ENCODE peak calls at places on chromosomes 13 and 19, in six cellular contexts. M is HFF-Myc; J is cardiac muscle cell; S is heart right ventricle; Q is GM12865; R is CD8-positive, alpha-beta T cell. A is an unnamed sample.

GRCh38 chr13:26971990-26972888 is 199.4 kb downstream of the USP12 start:
- DNase-seq in M (no peak), R (no peak), S (no peak), J (peak; percentile 51), Q (peak; percentile 50), A (peak; percentile 55)

GRCh38 chr19:7460562-7460966 is 28.3 kb downstream of the PEX11G start:
- DNase-seq in J (no peak), M (no peak), Q (no peak), S (no peak), R (no peak), A (peak; percentile 71)

GRCh38 chr19:14519860-14520407 is 1.7 kb upstream of the DNAJB1 start:
- DNase-seq in Q (no peak), M (no peak), J (no peak), S (no peak), R (peak; percentile 42), A (peak; percentile 86)

GRCh38 chr19:50516859-50517703 is 3.4 kb upstream of the ASPDH start:
- DNase-seq in M (no peak), J (no peak), R (no peak), Q (no peak), S (no peak), A (no peak)

GRCh38 chr13:19117913-19118739 is 63.5 kb downstream of the TUBA3C start:
- DNase-seq in J (no peak), R (no peak), M (no peak), S (no peak), Q (no peak), A (no peak)

GRCh38 chr13:24032674-24033073 is 127.8 kb upstream of the SPATA13 start:
- DNase-seq in S (no peak), Q (no peak), M (no peak), R (no peak), J (no peak), A (no peak)

GRCh38 chr19:1004803-1005664 is 4.8 kb downstream of the GRIN3B start:
- DNase-seq in J (no peak), M (no peak), S (no peak), Q (no peak), R (no peak), A (no peak)

GRCh38 chr19:32318884-32319520 is 26.4 kb upstream of the ZNF507 start:
- DNase-seq in J (peak; percentile 42), S (no peak), M (no peak), Q (no peak), R (no peak), A (peak; percentile 11)

GRCh38 chr13:94795292-94795691 is 82.9 kb upstream of the SOX21 start:
- DNase-seq in S (no peak), J (no peak), Q (no peak), M (no peak), R (no peak), A (no peak)

GRCh38 chr13:43054803-43055802 is 31.7 kb downstream of the DNAJC15 start:
- DNase-seq in Q (peak; percentile 16), R (peak; percentile 40), M (peak; percentile 20), J (peak; percentile 70), S (peak; percentile 29), A (peak; percentile 52)

GRCh38 chr19:35757231-35757748 is 461 bp upstream of the HSPB6 start:
- DNase-seq in J (peak; percentile 73), M (no peak), R (no peak), S (peak; percentile 90), Q (no peak), A (no peak)

GRCh38 chr19:45508931-45509691 is 1.8 kb downstream of the VASP start:
- DNase-seq in S (peak; percentile 87), R (no peak), J (peak; percentile 76), M (no peak), Q (peak; percentile 93), A (peak; percentile 41)

GRCh38 chr19:19741184-19741583 is 8.3 kb upstream of the ZNF14 start:
- DNase-seq in M (no peak), S (no peak), J (no peak), R (no peak), Q (no peak), A (no peak)
- TF ChIP-seq CTCF in M (no peak), S (no peak), J (no peak), R (no peak), Q (no peak), A (no peak)

DNA sequence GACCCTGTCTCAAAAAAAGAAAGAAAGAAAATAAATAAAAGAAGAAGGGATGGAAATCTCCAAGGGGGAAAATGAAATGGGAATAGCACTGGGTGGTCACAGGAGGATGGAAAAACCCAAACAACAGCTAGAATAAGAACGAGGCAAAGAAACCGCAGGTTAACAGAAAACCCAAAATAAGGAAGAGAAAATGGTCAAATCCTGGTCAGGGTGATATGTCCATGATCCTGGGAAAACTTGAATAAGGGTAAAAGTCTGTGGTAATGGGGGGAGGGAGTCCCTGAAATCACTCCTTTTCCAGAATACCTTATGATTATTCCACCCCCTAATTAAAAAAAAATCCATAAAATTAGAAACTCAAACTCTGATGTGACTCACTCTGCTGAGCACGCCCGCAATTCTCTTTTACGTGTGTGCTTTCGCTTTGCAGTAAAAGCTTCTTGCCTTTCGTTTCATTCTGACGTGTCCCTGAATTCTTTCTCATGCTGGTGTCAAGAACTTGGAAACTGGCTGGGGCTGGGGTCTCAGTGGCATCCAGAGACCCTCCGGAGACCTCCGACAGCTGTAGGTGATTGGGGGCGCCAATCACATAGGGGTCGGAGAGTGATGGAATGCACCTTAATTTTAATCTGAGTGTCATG is 4.3 kb upstream of the NAXD start:
- DNase-seq in R (no peak), M (no peak), J (no peak), Q (peak; percentile 87), S (no peak), A (no peak)
- H3K4me3 ChIP-seq in R (no peak overlapping the region), M (peak overlapping the region; percentile 7), J (no peak overlapping the region), Q (peak overlapping the region; percentile 60), S (no peak overlapping the region), A (no peak overlapping the region)

DNA sequence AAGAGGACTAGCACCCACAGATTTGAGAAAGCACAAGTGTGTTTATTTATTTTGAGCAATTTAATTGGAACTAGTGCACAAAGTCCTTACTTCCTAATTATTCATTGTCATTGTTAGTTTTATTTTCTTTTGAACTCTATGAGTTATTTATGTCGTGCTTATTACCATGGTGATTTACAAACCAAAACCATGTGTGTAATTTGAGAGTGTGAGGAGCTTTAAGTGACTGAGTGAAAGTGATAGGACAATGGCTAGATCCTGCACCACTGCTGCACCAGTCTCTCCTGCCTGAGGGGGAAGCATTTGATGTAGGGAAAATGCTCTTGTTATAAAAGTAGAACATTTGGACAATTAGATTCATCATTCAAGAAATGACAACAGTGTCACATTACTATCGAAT is 172.3 kb upstream of the KLF12 start:
- DNase-seq in R (no peak), J (no peak), M (peak; percentile 64), Q (no peak), S (no peak), A (no peak)
- TF ChIP-seq CTCF in R (no peak), J (no peak), M (no peak), Q (no peak), S (no peak), A (no peak)

DNA sequence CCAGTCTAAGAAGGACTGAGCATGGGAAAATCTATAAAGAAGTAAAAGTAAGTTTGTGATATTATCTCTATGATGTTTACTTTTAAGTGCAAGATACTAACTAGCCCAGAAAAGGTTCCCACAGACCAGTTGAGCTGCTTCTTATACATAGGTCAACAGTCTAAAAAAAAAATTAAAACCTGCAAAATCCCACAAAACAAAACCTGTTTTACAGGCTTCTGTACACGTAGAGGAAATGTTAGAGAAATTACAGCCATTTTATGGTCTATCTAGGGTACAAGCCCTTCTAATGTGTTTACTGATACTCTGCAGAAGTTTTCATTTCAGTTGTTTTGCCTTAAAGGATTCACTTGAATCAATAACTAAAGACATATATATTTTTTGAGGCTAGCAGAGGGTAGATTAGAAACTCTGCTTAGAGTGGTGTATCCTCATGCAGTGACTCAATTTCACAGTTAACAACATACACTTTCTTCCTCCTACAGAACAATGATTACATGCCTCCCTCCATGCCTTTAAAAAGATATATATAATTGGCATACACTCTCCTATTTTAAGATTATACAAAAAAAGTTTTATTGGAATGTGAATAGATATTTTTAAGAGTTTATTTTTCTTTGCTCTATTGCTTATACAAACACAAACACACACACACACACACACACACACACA is 43.9 kb downstream of the CAB39L start:
- DNase-seq in Q (no peak), R (no peak), J (no peak), M (no peak), S (no peak), A (peak; percentile 27)
- H3K4me3 ChIP-seq in Q (no peak overlapping the region), R (no peak overlapping the region), J (peak overlapping the region; percentile 40), M (no peak overlapping the region), S (peak overlapping the region; percentile 41), A (peak overlapping the region; percentile 13)